ENCODE peak calls at places on chromosomes 4 and X, in four cellular contexts. M is K562, B is GM12878, E is SK-N-SH. O is an unnamed sample.

GRCh38 chr4:141807073-141807472 is 170.7 kb downstream of the IL15 start:
- DNase-seq in M (no peak), B (no peak), E (no peak), O (no peak)

GRCh38 chr4:37767546-37767945 is 58.9 kb upstream of the PGM2 start:
- DNase-seq in M (no peak), B (no peak), E (no peak), O (no peak)

GRCh38 chrX:40201486-40201885 is 103.7 kb upstream of the BCOR start:
- DNase-seq in M (no peak), B (peak; percentile 66), E (no peak), O (no peak)

GRCh38 chr4:15779336-15779735 is 1.2 kb downstream of the CD38 start:
- DNase-seq in M (no peak), B (no peak), E (peak; percentile 73), O (peak; percentile 43)

GRCh38 chrX:6941041-6941440 is 206.5 kb upstream of the STS start:
- DNase-seq in M (no peak), B (no peak), E (no peak), O (no peak)

GRCh38 chrX:153775631-153776595 is 4.9 kb upstream of the SRPK3 start:
- DNase-seq in M (no peak), B (no peak), E (peak; percentile 27), O (no peak)

GRCh38 chr4:10926025-10926424 is 241.5 kb upstream of the CLNK start:
- DNase-seq in M (no peak), B (no peak), E (no peak), O (no peak)

GRCh38 chrX:105167233-105167632 is 53.3 kb downstream of the TEX13A start:
- DNase-seq in M (no peak), B (no peak), E (no peak), O (no peak)

GRCh38 chrX:41970419-41970818 is 47.1 kb upstream of the CASK start:
- DNase-seq in M (no peak), B (no peak), E (no peak), O (no peak)

GRCh38 chrX:13128104-13128503 is 83.7 kb upstream of the FAM9C start:
- DNase-seq in M (no peak), B (no peak), E (no peak), O (no peak)

GRCh38 chr4:16052939-16053338 is 30.9 kb downstream of the PROM1 start:
- DNase-seq in M (no peak), B (no peak), E (no peak), O (no peak)

GRCh38 chr4:153538408-153539057 is 72.4 kb downstream of the TMEM131L start:
- DNase-seq in M (no peak), B (no peak), E (peak; percentile 61), O (no peak)

GRCh38 chr4:27270435-27270834 is 409.8 kb downstream of the STIM2 start:
- DNase-seq in M (no peak), B (no peak), E (no peak), O (no peak)

GRCh38 chr4:127505203-127505602 is 127.6 kb upstream of the INTU start:
- DNase-seq in M (no peak), B (no peak), E (peak; percentile 4), O (no peak)

GRCh38 chrX:103356897-103357296 is 591 bp downstream of the TCEAL9 start:
- DNase-seq in M (no peak), B (no peak), E (peak; percentile 29), O (no peak)

GRCh38 chrX:19225906-19226305 is 103.6 kb upstream of the ADGRG2 start:
- DNase-seq in M (no peak), B (no peak), E (peak; percentile 9), O (peak; percentile 10)

GRCh38 chrX:15221321-15221720 is 48.6 kb downstream of the ASB9 start:
- DNase-seq in M (no peak), B (no peak), E (no peak), O (no peak)

GRCh38 chrX:15215366-15215765 is 54.5 kb downstream of the ASB9 start:
- DNase-seq in M (no peak), B (no peak), E (no peak), O (no peak)

GRCh38 chrX:15214614-15215013 is 55.3 kb downstream of the ASB9 start:
- DNase-seq in M (no peak), B (no peak), E (no peak), O (no peak)

DNA sequence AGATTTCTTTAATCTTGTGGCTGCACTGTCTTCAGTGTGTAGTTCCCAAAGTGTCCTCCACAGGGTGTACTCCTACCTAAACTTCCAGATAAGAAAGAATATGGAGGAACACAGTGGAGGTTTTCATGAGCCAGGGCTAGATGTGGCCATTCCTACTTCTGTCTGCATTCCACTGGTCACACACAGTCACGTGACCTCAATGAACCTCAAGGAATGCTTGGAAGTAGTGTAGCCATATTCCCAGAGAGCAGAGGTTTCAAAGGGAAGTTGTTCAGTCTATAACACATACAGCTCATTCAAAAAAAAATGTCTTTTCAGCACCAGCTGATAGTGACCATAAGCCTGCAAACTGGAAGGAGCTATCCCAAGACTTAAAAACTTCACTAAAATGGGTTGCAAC is 53.6 kb downstream of the ASB9 start:
- DNase-seq in M (no peak), B (no peak), E (no peak), O (no peak)
- TF ChIP-seq USF1 in M (no peak), B (no peak), E (no peak), O (no peak)

GRCh38 chr4:7417639-7418038 is 17.1 kb downstream of the PSAPL1 start:
- DNase-seq in M (no peak), B (no peak), E (peak; percentile 4), O (no peak)
- TF ChIP-seq USF1 in M (no peak), B (no peak), E (no peak), O (no peak)

DNA sequence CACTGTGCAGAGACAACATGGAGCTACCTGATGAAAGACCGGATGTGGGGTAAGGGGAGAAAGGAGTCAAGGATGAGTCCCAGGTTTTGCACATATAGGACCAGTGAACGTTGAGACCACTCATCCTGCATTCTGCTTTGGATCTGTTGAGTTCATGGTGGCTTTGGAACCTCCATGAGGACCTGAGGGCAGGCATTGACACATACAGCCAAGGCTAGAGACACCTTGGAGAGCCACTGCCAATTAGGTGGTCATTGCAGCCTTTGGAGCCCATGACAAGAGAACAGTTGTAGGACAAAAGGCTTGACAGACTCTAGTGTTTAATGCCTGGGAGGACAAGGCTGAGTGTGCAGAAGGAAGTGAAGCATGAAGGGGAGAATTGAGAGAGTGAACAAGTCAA is 87.9 kb downstream of the STK32B start:
- DNase-seq in M (no peak), B (no peak), E (no peak), O (no peak)
- TF ChIP-seq USF1 in M (no peak), B (no peak), E (no peak), O (no peak)

DNA sequence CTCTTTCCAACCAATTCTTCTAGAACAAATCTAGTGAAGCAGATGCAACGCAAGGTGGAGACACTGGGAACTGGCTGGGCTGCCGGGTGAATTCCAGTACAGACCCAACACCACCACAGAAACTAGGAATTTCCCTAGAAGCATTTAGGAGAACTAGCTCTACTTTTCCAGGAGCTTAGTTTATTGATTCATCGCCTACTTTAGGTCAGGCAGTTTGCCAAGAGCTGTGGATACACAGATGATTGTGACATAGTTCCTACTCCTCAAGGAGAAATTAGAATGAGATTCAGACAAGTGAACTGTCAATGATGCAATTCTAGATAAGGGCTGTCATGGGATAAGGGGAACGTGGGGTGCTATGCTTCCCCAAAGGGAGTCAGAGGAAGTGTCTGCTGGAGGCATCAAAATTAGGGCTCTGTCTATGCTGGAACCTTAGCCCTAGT is 350.0 kb downstream of the CAMK2D start:
- DNase-seq in M (no peak), B (no peak), E (no peak), O (no peak)
- TF ChIP-seq USF1 in M (no peak), B (no peak), E (no peak), O (no peak)

GRCh38 chr4:1376391-1376840 is 29.4 kb downstream of the UVSSA start:
- DNase-seq in M (no peak), B (no peak), E (no peak), O (peak; percentile 5)
- TF ChIP-seq USF1 in M (no peak), B (no peak), E (no peak), O (no peak)

GRCh38 chrX:131955099-131955777 is 67.9 kb upstream of the STK26 start:
- DNase-seq in M (no peak), B (no peak), E (no peak), O (no peak)
- TF ChIP-seq USF1 in M (no peak), B (no peak), E (no peak), O (no peak)

GRCh38 chr4:158827475-158828085 is 58.8 kb downstream of the FNIP2 start:
- DNase-seq in M (no peak), B (no peak), E (peak; percentile 33), O (no peak)

GRCh38 chr4:158826882-158827281 is 58.1 kb downstream of the FNIP2 start:
- DNase-seq in M (no peak), B (no peak), E (no peak), O (no peak)

GRCh38 chr4:158824425-158825274 is 55.8 kb downstream of the FNIP2 start:
- DNase-seq in M (no peak), B (no peak), E (peak; percentile 32), O (no peak)

GRCh38 chr4:158826057-158826456 is 57.2 kb downstream of the FNIP2 start:
- DNase-seq in M (no peak), B (no peak), E (no peak), O (no peak)

DNA sequence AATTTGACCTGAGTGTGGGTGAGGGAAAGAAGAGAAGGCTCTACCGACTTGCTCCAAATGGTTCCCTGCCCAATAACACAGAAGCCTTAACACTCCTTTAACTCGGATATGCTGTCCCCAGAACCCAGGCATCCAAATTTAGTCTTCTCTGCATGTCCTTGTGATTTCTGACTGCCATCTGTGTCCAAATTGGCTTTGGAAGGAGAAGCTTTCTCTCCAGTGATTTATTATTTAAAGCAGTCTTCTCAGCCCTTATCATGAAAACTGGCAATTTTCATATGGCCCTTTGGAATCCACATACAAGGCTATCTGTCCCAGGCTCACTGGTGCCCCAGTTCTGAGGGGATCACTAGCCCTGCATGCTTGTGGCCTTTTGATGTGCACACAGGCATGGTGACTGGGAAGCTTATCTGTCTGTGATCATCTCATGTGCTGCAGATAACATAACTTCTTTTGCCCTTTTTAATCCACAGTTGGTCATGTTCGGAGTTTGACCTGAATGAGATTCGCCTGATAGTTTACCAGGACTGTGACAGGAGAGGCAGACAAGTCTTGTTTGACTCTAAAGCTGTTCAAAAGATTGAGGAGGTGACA is 56.7 kb downstream of the FNIP2 start:
- DNase-seq in M (no peak), B (no peak), E (no peak), O (no peak)
- TF ChIP-seq USF1 in M (no peak), B (no peak), E (no peak), O (no peak)

GRCh38 chr4:48813984-48814383 is 16.9 kb upstream of the OCIAD1 start:
- DNase-seq in M (no peak), B (no peak), E (no peak), O (no peak)
- TF ChIP-seq USF1 in M (no peak), B (no peak), E (no peak), O (no peak)

DNA sequence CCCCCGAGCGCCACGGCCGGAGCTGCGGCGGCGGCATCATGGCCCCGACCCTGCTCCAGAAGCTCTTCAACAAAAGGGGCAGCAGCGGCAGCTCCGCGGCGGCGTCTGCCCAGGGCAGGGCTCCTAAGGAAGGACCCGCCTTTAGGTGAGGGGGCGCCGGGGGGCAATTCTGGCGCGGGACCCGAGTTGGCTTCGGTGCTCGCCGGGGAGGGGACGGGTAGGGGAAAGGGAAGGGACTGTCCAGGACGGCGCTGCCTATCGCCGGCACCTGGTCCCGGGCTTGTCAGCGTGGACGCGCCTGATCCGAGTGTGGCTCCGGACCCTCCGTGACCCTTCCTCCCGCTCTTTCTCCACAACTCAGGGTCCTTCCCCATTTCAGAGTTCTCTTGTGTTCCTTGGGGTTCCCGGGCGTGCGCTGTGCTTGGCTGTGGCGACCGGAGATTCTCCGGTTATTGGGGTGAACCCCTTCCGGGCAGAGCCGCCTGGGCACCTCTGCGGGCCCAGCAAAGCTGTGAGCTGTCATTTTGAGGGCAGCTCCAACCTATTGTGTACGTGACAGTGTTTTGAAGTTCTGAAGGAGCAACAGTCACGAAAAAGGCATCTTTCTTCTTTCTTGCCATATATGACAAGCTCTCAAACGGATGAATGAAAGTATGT is 477 bp downstream of the FNIP2 start:
- DNase-seq in M (peak; percentile 49), B (no peak), E (no peak), O (peak; percentile 59)
- TF ChIP-seq USF1 in M (no peak), B (no peak), E (no peak), O (no peak)

O was measured in WTC11.